ENCODE peak calls at places on chromosomes 7 and 10, in nine cellular contexts. A is bronchial epithelial cell, V is GM12878, F is cardiac fibroblast, E is PC-3, R is mucosa of descending colon, H is fibroblast of the aortic adventitia, C is neural progenitor cell, S is heart right ventricle. M is an unnamed sample.

GRCh38 chr10:132449826-132450211 is 52.8 kb downstream of the PWWP2B start:
- DNase-seq in A (no peak), V (no peak), F (no peak), E (no peak), R (peak), H (no peak), C (no peak), S (no peak), M (peak)

GRCh38 chr10:66837990-66838389 is 87.8 kb upstream of the LRRTM3 start:
- DNase-seq in A (no peak), V (no peak), F (peak), E (peak), R (no peak), H (peak), C (no peak), S (no peak), M (no peak)

GRCh38 chr10:133168617-133169031 is 8.6 kb downstream of the KNDC1 start:
- DNase-seq in A (no peak), V (no peak), F (no peak), E (no peak), R (no peak), H (no peak), C (no peak), S (no peak), M (no peak)

GRCh38 chr7:7100432-7100849 is 81.9 kb upstream of the C1GALT1 start:
- DNase-seq in A (peak), V (no peak), F (no peak), E (no peak), R (no peak), H (no peak), C (peak), S (no peak), M (no peak)

GRCh38 chr7:140122975-140123374 is 53.8 kb downstream of the KDM7A start:
- DNase-seq in A (peak), V (no peak), F (no peak), E (no peak), R (no peak), H (no peak), C (no peak), S (no peak), M (no peak)

GRCh38 chr10:132395704-132396494 is 1.1 kb upstream of the PWWP2B start:
- DNase-seq in A (no peak), V (no peak), F (peak), E (no peak), R (peak), H (no peak), C (peak), S (peak), M (peak)

GRCh38 chr10:102770792-102771191 is 27.0 kb downstream of the WBP1L start:
- DNase-seq in A (peak), V (no peak), F (peak), E (no peak), R (no peak), H (no peak), C (no peak), S (no peak), M (peak)

GRCh38 chr10:31927597-31928530 is 767 bp downstream of the ARHGAP12 start:
- DNase-seq in A (peak), V (no peak), F (peak), E (peak), R (peak), H (peak), C (peak), S (peak), M (peak)

GRCh38 chr7:67423058-67423457 is 426.4 kb downstream of the TYW1 start:
- DNase-seq in A (no peak), V (no peak), F (no peak), E (no peak), R (no peak), H (no peak), C (no peak), S (no peak), M (no peak)

GRCh38 chr7:49773082-49773938 is at the start of gene VWC2:
- DNase-seq in A (no peak), V (no peak), F (no peak), E (no peak), R (peak), H (no peak), C (peak), S (peak), M (no peak)

GRCh38 chr7:111098011-111098925 is 7.3 kb downstream of the LRRN3 start:
- DNase-seq in A (peak), V (no peak), F (peak), E (peak), R (peak), H (peak), C (peak), S (peak), M (no peak)

GRCh38 chr10:5543628-5544027 is 18.9 kb downstream of the CALML3 start:
- DNase-seq in A (no peak), V (no peak), F (peak), E (no peak), R (no peak), H (peak), C (no peak), S (no peak), M (no peak)

GRCh38 chr10:86299562-86299961 is 67.0 kb downstream of the GRID1 start:
- DNase-seq in A (no peak), V (no peak), F (no peak), E (no peak), R (no peak), H (no peak), C (no peak), S (no peak), M (no peak)

GRCh38 chr7:26224359-26224758 is 22.8 kb downstream of the CBX3 start:
- DNase-seq in A (no peak), V (no peak), F (no peak), E (no peak), R (no peak), H (no peak), C (no peak), S (no peak), M (no peak)

GRCh38 chr7:67522504-67522903 is 525.9 kb downstream of the TYW1 start:
- DNase-seq in A (no peak), V (no peak), F (no peak), E (no peak), R (no peak), H (no peak), C (no peak), S (no peak), M (no peak)

GRCh38 chr10:121662945-121663917 is 65.0 kb upstream of the FGFR2 start:
- DNase-seq in A (peak), V (no peak), F (no peak), E (no peak), R (peak), H (no peak), C (peak), S (no peak), M (no peak)

GRCh38 chr7:101893326-101894085 is 76.1 kb downstream of the CUX1 start:
- DNase-seq in A (no peak), V (no peak), F (no peak), E (no peak), R (no peak), H (no peak), C (no peak), S (no peak), M (no peak)

GRCh38 chr10:688287-688620 is 1.2 kb downstream of the DIP2C start:
- DNase-seq in A (no peak), V (no peak), F (no peak), E (no peak), R (no peak), H (no peak), C (no peak), S (no peak), M (no peak)

GRCh38 chr7:157516911-157517781 is 180.3 kb downstream of the DNAJB6 start:
- DNase-seq in A (no peak), V (no peak), F (no peak), E (no peak), R (no peak), H (no peak), C (no peak), S (no peak), M (no peak)

GRCh38 chr7:70586822-70587221 is 545.1 kb upstream of the GALNT17 start:
- DNase-seq in A (no peak), V (no peak), F (no peak), E (no peak), R (no peak), H (no peak), C (no peak), S (no peak), M (no peak)

GRCh38 chr7:45583296-45583695 is 9.1 kb downstream of the ADCY1 start:
- DNase-seq in A (no peak), V (no peak), F (no peak), E (no peak), R (no peak), H (no peak), C (no peak), S (no peak), M (no peak)

GRCh38 chr10:117441812-117442443 is 66.7 kb upstream of the PDZD8 start:
- DNase-seq in A (peak), V (no peak), F (peak), E (peak), R (no peak), H (peak), C (no peak), S (no peak), M (no peak)

GRCh38 chr10:117442944-117443676 is 67.9 kb upstream of the PDZD8 start:
- DNase-seq in A (peak), V (peak), F (peak), E (peak), R (peak), H (peak), C (peak), S (peak), M (peak)

GRCh38 chr10:117441366-117441765 is 66.1 kb upstream of the PDZD8 start:
- DNase-seq in A (no peak), V (no peak), F (no peak), E (no peak), R (no peak), H (no peak), C (no peak), S (no peak), M (no peak)

GRCh38 chr10:117442521-117442920 is 67.3 kb upstream of the PDZD8 start:
- DNase-seq in A (no peak), V (no peak), F (no peak), E (no peak), R (no peak), H (no peak), C (no peak), S (no peak), M (no peak)

GRCh38 chr10:117439243-117439912 is 64.1 kb upstream of the PDZD8 start:
- DNase-seq in A (peak), V (no peak), F (peak), E (peak), R (no peak), H (peak), C (no peak), S (no peak), M (no peak)
- H3K4me3 ChIP-seq in A (no peak), V (no peak), F (no peak), E (no peak), R (no peak), H (no peak), C (no peak), S (no peak), M (no peak)

GRCh38 chr7:134781171-134781570 is 1.7 kb downstream of the CALD1 start:
- DNase-seq in A (no peak), V (no peak), F (peak), E (no peak), R (no peak), H (peak), C (no peak), S (no peak), M (no peak)
- H3K4me3 ChIP-seq in A (peak), V (no peak), F (peak), E (peak), R (no peak), H (peak), C (peak), S (peak), M (no peak)

GRCh38 chr7:1461640-1462375 is 2.5 kb upstream of the MICALL2 start:
- DNase-seq in A (no peak), V (no peak), F (no peak), E (no peak), R (no peak), H (no peak), C (no peak), S (no peak), M (no peak)

GRCh38 chr7:1458676-1459511 is at the start of gene MICALL2:
- DNase-seq in A (peak), V (no peak), F (peak), E (peak), R (peak), H (peak), C (peak), S (peak), M (peak)

GRCh38 chr7:1459512-1459892 is 232 bp upstream of the MICALL2 start:
- DNase-seq in A (peak), V (peak), F (peak), E (peak), R (peak), H (peak), C (peak), S (peak), M (peak)

GRCh38 chr7:1459930-1460756 is 873 bp upstream of the MICALL2 start:
- DNase-seq in A (peak), V (no peak), F (no peak), E (no peak), R (peak), H (peak), C (no peak), S (peak), M (no peak)

DNA sequence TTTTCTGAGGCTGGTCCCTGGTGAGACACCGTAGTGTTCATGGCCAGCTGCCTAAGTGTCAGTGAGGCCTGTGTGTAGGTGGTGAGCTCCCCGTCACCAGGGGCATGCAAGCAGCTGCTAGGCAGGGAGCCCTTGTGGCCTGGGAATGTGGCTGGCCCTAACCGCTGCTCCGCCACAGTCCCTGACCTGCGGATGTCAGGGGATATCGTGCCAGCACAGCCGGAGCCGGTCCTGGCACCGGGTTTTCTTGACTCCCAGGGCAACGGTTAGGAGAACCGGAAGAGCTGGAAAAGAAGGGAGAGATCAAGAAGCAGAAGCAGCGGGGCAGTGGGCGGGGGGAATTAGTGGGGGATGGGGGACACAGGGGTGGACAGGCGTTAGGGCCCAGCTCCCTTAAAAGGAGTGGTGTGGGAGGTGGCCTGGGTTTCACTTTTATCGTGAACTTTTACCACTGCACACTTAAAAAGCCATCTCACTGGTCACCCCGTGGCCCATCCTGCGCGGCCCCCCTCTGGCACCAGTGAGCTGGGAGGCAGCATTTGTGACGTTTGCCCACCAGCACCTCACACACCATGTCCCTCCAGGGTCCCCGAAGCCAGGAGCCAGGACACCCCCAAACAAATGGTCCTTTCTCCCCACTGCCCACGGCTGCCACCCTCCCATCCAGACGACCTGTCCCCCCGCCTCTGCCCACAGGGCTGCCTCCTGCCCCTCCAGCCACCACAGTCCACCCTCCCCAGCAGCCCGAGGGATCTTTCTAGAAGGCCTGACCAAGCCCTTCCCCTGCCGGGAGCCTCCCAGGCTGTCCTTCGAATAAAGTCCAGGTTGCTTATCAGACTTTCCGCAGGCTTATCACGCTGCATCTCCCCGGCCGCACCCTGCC is 1.7 kb upstream of the MICALL2 start:
- DNase-seq in A (no peak), V (no peak), F (peak), E (peak), R (peak), H (peak), C (peak), S (peak), M (peak)
- H3K4me3 ChIP-seq in A (no peak), V (peak), F (peak), E (no peak), R (no peak), H (peak), C (no peak), S (peak), M (peak)

GRCh38 chr10:78209987-78210386 is 176.3 kb downstream of the RPS24 start:
- DNase-seq in A (no peak), V (no peak), F (no peak), E (no peak), R (no peak), H (no peak), C (no peak), S (no peak), M (no peak)
- H3K4me3 ChIP-seq in A (no peak), V (no peak), F (no peak), E (no peak), R (no peak), H (no peak), C (no peak), S (no peak), M (no peak)

GRCh38 chr7:118777308-118777707 is 552.8 kb downstream of the ANKRD7 start:
- DNase-seq in A (no peak), V (no peak), F (no peak), E (no peak), R (no peak), H (no peak), C (no peak), S (no peak), M (no peak)

DNA sequence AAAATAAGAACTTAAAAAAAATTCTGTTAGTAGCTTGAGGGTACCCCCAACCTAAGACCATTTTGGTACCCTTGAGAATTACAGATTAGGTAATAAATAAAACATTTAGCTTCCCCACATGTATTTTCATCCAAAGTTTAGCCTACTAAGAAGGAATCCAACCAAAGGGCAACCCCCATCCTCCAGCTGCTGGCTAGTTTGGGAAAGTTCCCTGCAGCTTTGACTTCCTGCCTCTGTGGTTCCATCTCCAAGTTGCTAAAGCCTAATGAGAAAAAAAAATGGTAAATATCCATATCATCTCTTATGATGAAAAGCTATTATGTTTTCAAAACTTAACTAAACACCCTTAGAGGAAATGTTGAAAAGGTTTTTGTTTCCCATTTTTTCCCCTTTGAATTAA is 547.2 kb downstream of the ANKRD7 start:
- DNase-seq in A (no peak), V (no peak), F (no peak), E (no peak), R (no peak), H (no peak), C (no peak), S (no peak), M (no peak)
- H3K4me3 ChIP-seq in A (no peak), V (no peak), F (no peak), E (no peak), R (no peak), H (no peak), C (no peak), S (no peak), M (no peak)

GRCh38 chr10:106711313-106711906 is 453.1 kb downstream of the SORCS1 start:
- DNase-seq in A (peak), V (no peak), F (peak), E (peak), R (peak), H (no peak), C (peak), S (no peak), M (peak)
- H3K4me3 ChIP-seq in A (no peak), V (no peak), F (no peak), E (no peak), R (no peak), H (no peak), C (no peak), S (no peak), M (no peak)

GRCh38 chr10:80535671-80536360 is 1.9 kb upstream of the SH2D4B start:
- DNase-seq in A (peak), V (no peak), F (peak), E (no peak), R (peak), H (peak), C (peak), S (peak), M (peak)
- H3K4me3 ChIP-seq in A (peak), V (peak), F (peak), E (no peak), R (peak), H (peak), C (no peak), S (peak), M (peak)

DNA sequence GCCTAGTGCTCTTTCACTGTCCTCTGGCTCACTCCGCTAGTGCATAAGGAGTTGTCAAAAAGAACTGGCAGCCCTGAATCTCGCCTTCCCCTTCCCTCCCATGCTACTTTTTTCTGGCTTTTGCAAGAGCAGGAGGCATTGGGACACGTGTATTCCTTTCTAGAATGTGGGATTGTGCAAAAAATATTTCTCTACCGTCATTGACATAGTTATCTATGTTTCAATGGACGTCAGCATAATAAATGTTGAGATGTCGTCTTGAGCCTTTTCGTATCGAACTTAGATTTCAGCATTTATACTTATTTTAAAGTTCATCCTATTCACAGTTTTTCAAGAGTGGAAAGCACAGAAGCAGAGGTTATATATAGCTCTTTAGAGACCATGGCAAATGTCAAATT is 731 bp downstream of the ING3 start:
- DNase-seq in A (no peak), V (no peak), F (no peak), E (no peak), R (no peak), H (no peak), C (no peak), S (no peak), M (no peak)
- H3K4me3 ChIP-seq in A (peak), V (peak), F (peak), E (peak), R (peak), H (peak), C (peak), S (peak), M (peak)

GRCh38 chr10:77591238-77591880 is 46.2 kb downstream of the KCNMA1 start:
- DNase-seq in A (no peak), V (no peak), F (no peak), E (no peak), R (no peak), H (no peak), C (no peak), S (no peak), M (no peak)

GRCh38 chr10:77592510-77592909 is 45.1 kb downstream of the KCNMA1 start:
- DNase-seq in A (no peak), V (no peak), F (no peak), E (no peak), R (no peak), H (no peak), C (no peak), S (no peak), M (no peak)

GRCh38 chr10:77592946-77593636 is 44.5 kb downstream of the KCNMA1 start:
- DNase-seq in A (peak), V (no peak), F (peak), E (peak), R (no peak), H (peak), C (no peak), S (no peak), M (no peak)

GRCh38 chr10:77588886-77589285 is 48.7 kb downstream of the KCNMA1 start:
- DNase-seq in A (no peak), V (no peak), F (no peak), E (no peak), R (no peak), H (no peak), C (no peak), S (no peak), M (no peak)

GRCh38 chr10:77590344-77591237 is 47.0 kb downstream of the KCNMA1 start:
- DNase-seq in A (no peak), V (no peak), F (no peak), E (no peak), R (no peak), H (no peak), C (no peak), S (no peak), M (peak)
- H3K4me3 ChIP-seq in A (no peak), V (no peak), F (no peak), E (no peak), R (no peak), H (no peak), C (no peak), S (no peak), M (no peak)

GRCh38 chr7:154867068-154867467 is 135.9 kb downstream of the PAXIP1 start:
- DNase-seq in A (no peak), V (peak), F (no peak), E (no peak), R (no peak), H (no peak), C (no peak), S (no peak), M (no peak)
- H3K4me3 ChIP-seq in A (no peak), V (no peak), F (no peak), E (no peak), R (no peak), H (no peak), C (no peak), S (no peak), M (no peak)

M was measured in pancreas.